ENCODE peak calls at places on chromosome 20, in four cellular contexts. Q, F, T and E are unnamed samples. For H3K9me3, the result is how much of the 10 kb centered on the place peaks cover.

GRCh38 chr20:38501858-38502431 is 29.3 kb downstream of the RALGAPB start:
- DNase-seq in Q (no peak), F (no peak), T (no peak), E (no peak)

GRCh38 chr20:9353916-9354276 is 160.5 kb upstream of the LAMP5 start:
- DNase-seq in Q (no peak), F (no peak), T (no peak), E (no peak)

GRCh38 chr20:4041748-4042411 is 26.5 kb upstream of the RNF24 start:
- DNase-seq in Q (no peak), F (peak), T (no peak), E (no peak)

GRCh38 chr20:60467078-60467477 is 508.9 kb downstream of the CDH26 start:
- DNase-seq in Q (no peak), F (no peak), T (no peak), E (no peak)

GRCh38 chr20:1618954-1619550 is 757 bp downstream of the SIRPB1 start:
- DNase-seq in Q (no peak), F (no peak), T (no peak), E (no peak)

GRCh38 chr20:3842332-3842930 is 4.2 kb upstream of the MAVS start:
- DNase-seq in Q (no peak), F (no peak), T (no peak), E (no peak)

GRCh38 chr20:49381558-49382493 is 100.6 kb downstream of the KCNB1 start:
- DNase-seq in Q (peak), F (peak), T (no peak), E (peak)

GRCh38 chr20:59016795-59017492 is 2.3 kb upstream of the TUBB1 start:
- DNase-seq in Q (no peak), F (no peak), T (no peak), E (no peak)

GRCh38 chr20:58306421-58307261 is 2.9 kb upstream of the RAB22A start:
- DNase-seq in Q (no peak), F (no peak), T (peak), E (no peak)

GRCh38 chr20:34129518-34130162 is 17.6 kb upstream of the EIF2S2 start:
- DNase-seq in Q (peak), F (peak), T (no peak), E (peak)

GRCh38 chr20:50713677-50714101 is 17.7 kb upstream of the PARD6B start:
- DNase-seq in Q (no peak), F (no peak), T (no peak), E (no peak)

GRCh38 chr20:52426856-52427255 is 235.3 kb upstream of the ZFP64 start:
- DNase-seq in Q (no peak), F (no peak), T (no peak), E (no peak)

GRCh38 chr20:17611540-17612286 is 41.8 kb downstream of the DSTN start:
- DNase-seq in Q (peak), F (peak), T (no peak), E (no peak)

GRCh38 chr20:4626228-4626627 is 95.5 kb upstream of the PRND start:
- DNase-seq in Q (no peak), F (no peak), T (no peak), E (no peak)

GRCh38 chr20:13061381-13061780 is 52.6 kb downstream of the SPTLC3 start:
- DNase-seq in Q (no peak), F (no peak), T (no peak), E (no peak)

GRCh38 chr20:32338665-32339064 is 19.5 kb upstream of the ASXL1 start:
- DNase-seq in Q (no peak), F (no peak), T (no peak), E (no peak)

GRCh38 chr20:43404880-43405279 is 52.8 kb upstream of the SRSF6 start:
- DNase-seq in Q (no peak), F (no peak), T (no peak), E (no peak)

GRCh38 chr20:5100684-5101347 is 18.9 kb downstream of the PCNA start:
- DNase-seq in Q (peak), F (no peak), T (peak), E (peak)

GRCh38 chr20:56069016-56069415 is 63.7 kb upstream of the CBLN4 start:
- DNase-seq in Q (no peak), F (no peak), T (no peak), E (no peak)
- H3K9me3 ChIP-seq in Q (under half), F (under half), T (under half), E (under half)

GRCh38 chr20:10419550-10420133 is 14.4 kb downstream of the MKKS start:
- DNase-seq in Q (no peak), F (no peak), T (no peak), E (no peak)
- H3K27ac ChIP-seq in Q (no peak), F (no peak), T (no peak), E (no peak)

DNA sequence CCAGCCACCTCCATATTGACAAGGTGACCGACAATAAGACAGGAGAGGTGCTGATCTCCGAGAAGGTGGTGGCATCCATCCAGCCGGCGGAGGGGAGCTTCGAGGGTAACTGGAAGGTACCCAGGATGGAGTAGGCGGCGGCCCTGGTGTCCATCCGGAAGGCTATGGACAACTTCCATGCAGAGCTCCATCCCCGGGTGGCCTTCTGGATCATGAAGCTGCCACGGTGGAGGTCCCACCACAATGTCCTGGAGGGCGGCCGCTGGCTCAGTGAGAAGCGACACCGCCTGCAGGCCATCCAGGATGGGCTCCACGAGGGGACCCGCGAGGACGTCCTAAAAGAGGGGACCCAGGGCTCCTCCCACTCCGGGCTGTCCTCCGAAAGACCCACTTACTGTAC is 17.0 kb downstream of the DEFB115 start:
- DNase-seq in Q (no peak), F (no peak), T (no peak), E (no peak)
- H3K9me3 ChIP-seq in Q (under half), F (under half), T (under half), E (under half)

GRCh38 chr20:20480126-20480525 is 112.2 kb downstream of the INSM1 start:
- DNase-seq in Q (no peak), F (no peak), T (no peak), E (no peak)
- H3K27ac ChIP-seq in Q (no peak), F (no peak), T (no peak), E (no peak)

GRCh38 chr20:7220755-7221154 is 453.3 kb downstream of the BMP2 start:
- DNase-seq in Q (no peak), F (no peak), T (no peak), E (no peak)

GRCh38 chr20:7214081-7214740 is 446.7 kb downstream of the BMP2 start:
- DNase-seq in Q (no peak), F (no peak), T (no peak), E (no peak)

GRCh38 chr20:7217606-7218005 is 450.1 kb downstream of the BMP2 start:
- DNase-seq in Q (no peak), F (no peak), T (no peak), E (no peak)
- H3K9me3 ChIP-seq in Q (under half), F (under half), T (under half), E (under half)

DNA sequence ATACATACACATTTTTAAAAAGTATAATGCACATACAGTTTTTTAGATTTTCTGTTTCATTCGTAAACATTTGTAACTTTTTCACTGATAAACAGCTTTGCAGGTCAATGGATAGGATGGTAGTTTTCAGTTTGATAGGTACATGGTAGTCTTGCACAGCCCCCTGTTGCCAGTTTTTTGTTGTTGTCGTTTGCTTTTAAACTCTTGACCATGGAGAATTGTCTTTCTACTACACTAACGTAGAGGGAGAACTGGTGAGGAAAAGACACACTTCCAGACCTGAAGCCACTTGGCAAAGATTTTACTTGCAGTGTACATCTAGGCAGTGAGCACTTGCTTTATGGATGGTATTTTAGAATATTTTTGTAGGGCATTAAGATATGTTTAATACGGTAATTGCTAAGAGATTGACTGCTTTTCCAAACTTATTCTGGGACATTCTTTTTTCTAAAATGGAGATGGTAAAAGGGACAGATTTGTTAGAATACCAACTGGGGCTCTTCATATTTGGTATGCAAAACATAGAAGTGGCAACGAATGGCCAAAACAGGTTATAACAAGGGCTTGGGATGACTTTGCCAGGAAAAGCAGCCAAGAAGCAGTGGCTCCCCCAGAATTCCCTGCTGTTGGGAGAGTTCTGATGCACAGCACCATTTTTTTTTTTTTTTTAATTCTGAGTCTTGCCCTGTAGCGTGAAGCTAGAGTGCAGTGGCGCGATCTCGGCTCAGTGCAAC is 1.5 kb downstream of the PYGB start:
- DNase-seq in Q (peak), F (no peak), T (no peak), E (no peak)
- H3K27ac ChIP-seq in Q (peak), F (no peak), T (no peak), E (peak)